ENCODE peak calls at places on chromosomes 4 and X, in eight cellular contexts. C is foreskin fibroblast; Z is adrenal gland; N is CD4-positive, alpha-beta T cell; Q is CD8-positive, alpha-beta T cell; L is endothelial cell; V is natural killer cell; E is AG09319. B is an unnamed sample.

GRCh38 chr4:153973942-153974341 is 185.1 kb upstream of the SFRP2 start:
- DNase-seq in C (no peak), Z (no peak), N (no peak), Q (no peak), L (no peak), V (no peak), E (no peak), B (no peak)

GRCh38 chr4:7781361-7781760 is 158.3 kb downstream of the AFAP1 start:
- DNase-seq in C (peak), Z (no peak), N (no peak), Q (no peak), L (peak), V (no peak), E (no peak), B (peak)

GRCh38 chrX:103212749-103213457 is 2.0 kb upstream of the BEX4 start:
- DNase-seq in C (no peak), Z (no peak), N (no peak), Q (no peak), L (no peak), V (no peak), E (no peak), B (no peak)

GRCh38 chr4:1550122-1551070 is 133.7 kb downstream of the FAM53A start:
- DNase-seq in C (no peak), Z (no peak), N (no peak), Q (no peak), L (no peak), V (no peak), E (no peak), B (no peak)

GRCh38 chr4:76589872-76590846 is 155.1 kb downstream of the SHROOM3 start:
- DNase-seq in C (peak), Z (no peak), N (no peak), Q (no peak), L (peak), V (no peak), E (peak), B (peak)

GRCh38 chr4:71520850-71521249 is 182.0 kb downstream of the SLC4A4 start:
- DNase-seq in C (no peak), Z (no peak), N (no peak), Q (no peak), L (no peak), V (no peak), E (no peak), B (no peak)

GRCh38 chrX:8607326-8607725 is 124.6 kb downstream of the ANOS1 start:
- DNase-seq in C (peak), Z (no peak), N (no peak), Q (no peak), L (no peak), V (no peak), E (no peak), B (no peak)

GRCh38 chrX:63930140-63930539 is 145.1 kb upstream of the ARHGEF9 start:
- DNase-seq in C (no peak), Z (no peak), N (no peak), Q (no peak), L (peak), V (no peak), E (no peak), B (peak)

GRCh38 chr4:102614801-102615200 is 113.6 kb downstream of the NFKB1 start:
- DNase-seq in C (no peak), Z (no peak), N (no peak), Q (peak), L (no peak), V (peak), E (no peak), B (no peak)

GRCh38 chr4:111399523-111400135 is 745.6 kb upstream of the FAM241A start:
- DNase-seq in C (no peak), Z (no peak), N (no peak), Q (no peak), L (no peak), V (no peak), E (no peak), B (no peak)

GRCh38 chrX:52346462-52347165 is 22.2 kb upstream of the XAGE2 start:
- DNase-seq in C (no peak), Z (no peak), N (no peak), Q (no peak), L (no peak), V (no peak), E (no peak), B (peak)

GRCh38 chrX:49876750-49877149 is 2.5 kb upstream of the USP27X start:
- DNase-seq in C (no peak), Z (no peak), N (no peak), Q (no peak), L (peak), V (no peak), E (no peak), B (no peak)

GRCh38 chr4:126271266-126271665 is 956.5 kb downstream of the FAT4 start:
- DNase-seq in C (no peak), Z (no peak), N (no peak), Q (no peak), L (no peak), V (no peak), E (no peak), B (no peak)

GRCh38 chr4:151267104-151267503 is 9.9 kb upstream of the PRSS48 start:
- DNase-seq in C (no peak), Z (peak), N (no peak), Q (no peak), L (no peak), V (no peak), E (no peak), B (no peak)

GRCh38 chr4:120071192-120071795 is 4.6 kb upstream of the MAD2L1 start:
- DNase-seq in C (peak), Z (peak), N (peak), Q (no peak), L (no peak), V (peak), E (peak), B (peak)

GRCh38 chr4:55849724-55850123 is 3.7 kb upstream of the EXOC1 start:
- DNase-seq in C (no peak), Z (no peak), N (no peak), Q (no peak), L (no peak), V (no peak), E (no peak), B (no peak)

GRCh38 chrX:1466232-1466661 is 13.5 kb upstream of the ASMTL start:
- DNase-seq in C (no peak), Z (no peak), N (no peak), Q (peak), L (no peak), V (peak), E (no peak), B (no peak)

GRCh38 chr4:169005453-169006099 is 4.5 kb downstream of the CBR4 start:
- DNase-seq in C (no peak), Z (no peak), N (no peak), Q (no peak), L (no peak), V (no peak), E (no peak), B (peak)

GRCh38 chrX:42097491-42097890 is 174.1 kb upstream of the CASK start:
- DNase-seq in C (no peak), Z (no peak), N (no peak), Q (no peak), L (no peak), V (no peak), E (no peak), B (no peak)

GRCh38 chr4:16450724-16451123 is 224.5 kb upstream of the TAPT1 start:
- DNase-seq in C (no peak), Z (no peak), N (no peak), Q (no peak), L (no peak), V (no peak), E (no peak), B (no peak)

GRCh38 chrX:30620980-30621716 is 32.1 kb upstream of the GK start:
- DNase-seq in C (peak), Z (peak), N (no peak), Q (no peak), L (no peak), V (no peak), E (peak), B (peak)

GRCh38 chrX:41273638-41274037 is 60.3 kb upstream of the DDX3X start:
- DNase-seq in C (no peak), Z (no peak), N (no peak), Q (no peak), L (no peak), V (no peak), E (no peak), B (peak)

GRCh38 chr4:176002007-176002623 is 63.5 kb upstream of the WDR17 start:
- DNase-seq in C (no peak), Z (no peak), N (no peak), Q (no peak), L (peak), V (no peak), E (no peak), B (no peak)

GRCh38 chrX:96183843-96184242 is 500.8 kb upstream of the DIAPH2 start:
- DNase-seq in C (no peak), Z (no peak), N (no peak), Q (no peak), L (no peak), V (no peak), E (no peak), B (no peak)

GRCh38 chrX:39335447-39336235 is 534.4 kb downstream of the MID1IP1 start:
- DNase-seq in C (no peak), Z (peak), N (no peak), Q (no peak), L (no peak), V (no peak), E (no peak), B (no peak)

GRCh38 chr4:19348746-19349145 is 903.0 kb upstream of the SLIT2 start:
- DNase-seq in C (no peak), Z (no peak), N (no peak), Q (no peak), L (no peak), V (no peak), E (no peak), B (no peak)

GRCh38 chrX:110241816-110242215 is 76.1 kb downstream of the AMMECR1 start:
- DNase-seq in C (no peak), Z (peak), N (no peak), Q (no peak), L (no peak), V (no peak), E (no peak), B (no peak)

GRCh38 chrX:107025538-107025937 is 25.5 kb upstream of the MORC4 start:
- DNase-seq in C (peak), Z (no peak), N (no peak), Q (no peak), L (peak), V (no peak), E (no peak), B (peak)

GRCh38 chr4:121126449-121127006 is 37.6 kb downstream of the TNIP3 start:
- DNase-seq in C (no peak), Z (no peak), N (no peak), Q (no peak), L (no peak), V (no peak), E (no peak), B (no peak)

GRCh38 chr4:22515145-22515887 is 550 bp downstream of the ADGRA3 start:
- DNase-seq in C (peak), Z (peak), N (no peak), Q (peak), L (peak), V (peak), E (no peak), B (peak)

GRCh38 chr4:154205471-154205870 is 286.1 kb downstream of the DCHS2 start:
- DNase-seq in C (no peak), Z (no peak), N (no peak), Q (no peak), L (no peak), V (no peak), E (no peak), B (no peak)

GRCh38 chr4:71296945-71297344 is 41.9 kb upstream of the SLC4A4 start:
- DNase-seq in C (no peak), Z (no peak), N (no peak), Q (no peak), L (no peak), V (no peak), E (no peak), B (no peak)

GRCh38 chrX:101682723-101683122 is 23.1 kb upstream of the ARMCX2 start:
- DNase-seq in C (no peak), Z (no peak), N (no peak), Q (no peak), L (no peak), V (no peak), E (no peak), B (no peak)

GRCh38 chr4:21827575-21827974 is 121.0 kb downstream of the KCNIP4 start:
- DNase-seq in C (no peak), Z (no peak), N (no peak), Q (no peak), L (no peak), V (no peak), E (peak), B (no peak)

GRCh38 chr4:118076958-118077766 is 42.9 kb downstream of the NDST3 start:
- DNase-seq in C (no peak), Z (no peak), N (no peak), Q (no peak), L (peak), V (no peak), E (no peak), B (peak)

GRCh38 chr4:118082182-118082581 is 47.9 kb downstream of the NDST3 start:
- DNase-seq in C (no peak), Z (no peak), N (no peak), Q (no peak), L (no peak), V (no peak), E (no peak), B (no peak)

GRCh38 chr4:118077767-118078105 is 43.5 kb downstream of the NDST3 start:
- DNase-seq in C (no peak), Z (no peak), N (no peak), Q (no peak), L (no peak), V (no peak), E (no peak), B (no peak)
- TF ChIP-seq CTCF in C (no peak), Z (no peak), N (no peak), Q (no peak), L (no peak), V (no peak), E (no peak), B (no peak)

DNA sequence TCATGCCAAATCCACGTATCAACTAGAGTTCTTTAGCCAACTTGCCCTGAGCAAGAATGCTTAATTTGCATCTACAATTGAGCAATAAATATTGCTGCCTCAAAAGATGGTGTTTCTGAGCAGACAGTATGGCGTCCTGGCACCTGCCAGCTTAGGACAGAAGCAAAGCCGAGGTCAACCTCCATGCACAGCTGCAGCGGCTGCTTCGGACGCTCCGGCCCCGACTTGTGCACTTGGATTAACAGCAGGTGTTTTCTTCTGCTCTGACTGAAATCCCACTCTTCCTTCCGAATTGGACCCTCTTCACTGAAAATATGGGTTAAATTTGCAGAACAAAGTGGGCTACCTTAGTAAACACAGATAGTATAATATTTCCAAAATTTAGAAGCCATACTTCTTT is 215.2 kb upstream of the ETNPPL start:
- DNase-seq in C (no peak), Z (no peak), N (no peak), Q (no peak), L (no peak), V (no peak), E (no peak), B (no peak)
- TF ChIP-seq CTCF in C (no peak), Z (no peak), N (no peak), Q (no peak), L (no peak), V (no peak), E (no peak), B (no peak)

DNA sequence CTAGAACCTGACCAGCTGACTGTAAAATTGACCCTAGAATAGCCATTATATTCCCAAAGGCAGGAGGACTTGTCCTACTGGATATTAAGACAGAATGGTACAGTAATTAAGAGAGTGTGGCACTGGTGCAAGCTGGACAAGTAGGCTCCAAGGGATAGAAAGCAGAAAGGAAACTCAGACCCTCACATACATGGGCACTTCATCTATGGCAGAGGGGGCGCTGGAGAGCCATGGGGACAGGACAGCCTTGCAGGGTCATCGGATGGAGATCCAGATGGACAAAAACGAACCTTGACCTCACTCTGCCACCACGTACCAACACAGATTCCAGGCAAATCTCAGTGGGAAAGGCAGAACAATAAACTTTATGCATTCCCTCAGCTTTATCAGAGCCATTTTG is 40.6 kb downstream of the GAB3 start:
- DNase-seq in C (no peak), Z (no peak), N (no peak), Q (no peak), L (no peak), V (no peak), E (no peak), B (no peak)
- TF ChIP-seq CTCF in C (no peak), Z (no peak), N (no peak), Q (no peak), L (no peak), V (no peak), E (no peak), B (no peak)

DNA sequence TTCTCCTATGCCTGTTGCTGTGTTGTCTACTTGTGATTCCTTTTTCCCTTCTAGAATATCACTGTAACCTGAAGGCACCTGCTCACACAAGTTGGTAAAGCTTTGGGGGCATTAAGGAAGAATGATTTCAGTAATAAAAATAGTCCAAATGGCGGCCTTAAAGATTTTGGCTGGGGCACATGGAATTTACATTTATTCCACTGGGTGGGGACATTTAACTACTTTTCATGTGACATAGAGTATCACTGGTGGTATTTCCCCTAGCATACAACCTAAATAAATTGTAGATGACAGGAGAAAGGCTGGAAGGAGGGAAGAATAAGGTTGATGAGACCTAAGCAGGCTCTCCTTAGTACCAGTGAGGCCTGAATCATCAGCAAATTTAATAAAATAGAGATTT is 121.8 kb upstream of the EDA2R start:
- DNase-seq in C (no peak), Z (no peak), N (no peak), Q (no peak), L (no peak), V (no peak), E (no peak), B (no peak)
- TF ChIP-seq CTCF in C (no peak), Z (peak), N (no peak), Q (no peak), L (no peak), V (no peak), E (no peak), B (peak)

GRCh38 chr4:53499791-53500190 is 91.5 kb downstream of the LNX1 start:
- DNase-seq in C (no peak), Z (no peak), N (no peak), Q (no peak), L (no peak), V (no peak), E (no peak), B (no peak)
- TF ChIP-seq CTCF in C (no peak), Z (no peak), N (no peak), Q (no peak), L (no peak), V (no peak), E (no peak), B (no peak)

DNA sequence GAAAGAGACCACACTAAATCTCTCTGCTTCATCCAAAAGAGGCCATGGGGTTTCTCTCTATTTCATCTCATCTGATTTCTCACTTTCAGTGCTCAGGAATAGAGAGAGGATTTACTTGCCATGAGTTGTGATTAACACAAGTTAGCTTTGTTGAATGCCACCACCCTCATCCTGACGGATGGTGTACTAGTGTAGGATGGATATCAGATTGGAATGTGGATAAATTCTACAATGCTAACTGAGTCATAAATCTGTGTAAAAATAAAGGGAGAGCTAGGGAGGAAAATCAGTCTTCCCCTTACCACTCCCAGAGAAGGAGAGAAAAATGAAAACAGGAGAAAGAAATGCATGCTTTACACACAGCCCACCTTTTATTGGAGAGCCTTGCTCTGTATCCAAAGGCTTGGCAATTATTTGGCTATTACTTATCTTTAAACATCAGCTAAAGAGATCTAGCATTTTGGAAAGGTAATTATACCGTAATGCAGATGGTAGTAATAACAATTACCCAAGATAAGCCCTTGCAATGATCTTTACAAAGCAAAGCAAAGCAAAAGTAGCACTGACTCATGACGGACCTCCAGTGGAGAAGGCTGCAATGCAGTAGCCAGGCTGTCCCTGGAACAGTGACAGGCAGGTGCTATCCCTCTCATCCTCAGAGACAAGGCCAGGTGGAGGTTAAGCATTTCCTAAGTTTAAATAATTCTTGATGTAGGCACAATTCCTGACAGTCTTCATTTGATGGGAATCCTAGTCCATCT is 306.3 kb upstream of the PPARGC1A start:
- DNase-seq in C (no peak), Z (no peak), N (no peak), Q (no peak), L (no peak), V (no peak), E (no peak), B (no peak)
- TF ChIP-seq CTCF in C (no peak), Z (no peak), N (no peak), Q (no peak), L (no peak), V (no peak), E (no peak), B (no peak)

GRCh38 chrX:24990585-24990984 is 25.2 kb downstream of the ARX start:
- DNase-seq in C (no peak), Z (no peak), N (no peak), Q (no peak), L (no peak), V (no peak), E (no peak), B (no peak)
- TF ChIP-seq CTCF in C (no peak), Z (no peak), N (no peak), Q (no peak), L (no peak), V (no peak), E (no peak), B (no peak)

DNA sequence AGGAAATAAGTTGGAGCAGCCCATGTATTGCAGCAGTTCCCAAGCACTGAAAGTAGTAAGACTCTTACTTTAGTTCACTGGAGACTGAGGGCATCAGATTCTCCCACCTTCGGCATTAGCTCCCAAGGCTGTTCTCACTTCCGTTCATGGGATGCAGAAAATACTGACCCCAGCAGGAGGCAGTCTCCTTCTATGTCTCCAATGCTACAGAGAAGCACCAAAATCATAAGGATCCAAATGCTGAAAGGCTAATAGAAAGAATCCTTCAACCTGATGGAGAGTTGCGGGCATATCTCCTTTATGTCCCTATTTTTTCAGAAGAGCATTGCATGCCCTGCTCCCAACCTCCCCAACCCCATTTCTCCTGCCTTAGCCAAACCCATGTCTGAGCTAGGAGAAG is 32.4 kb downstream of the ADH7 start:
- DNase-seq in C (no peak), Z (no peak), N (no peak), Q (no peak), L (no peak), V (no peak), E (no peak), B (no peak)
- TF ChIP-seq CTCF in C (no peak), Z (no peak), N (no peak), Q (no peak), L (no peak), V (no peak), E (no peak), B (peak)

GRCh38 chr4:108650212-108651067 is at the start of gene OSTC:
- DNase-seq in C (peak), Z (peak), N (peak), Q (peak), L (peak), V (peak), E (peak), B (peak)
- TF ChIP-seq CTCF in C (peak), Z (no peak), N (peak), Q (no peak), L (no peak), V (no peak), E (peak), B (peak)

GRCh38 chr4:40265910-40266274 is 69.1 kb downstream of the RHOH start:
- DNase-seq in C (no peak), Z (no peak), N (no peak), Q (no peak), L (no peak), V (no peak), E (no peak), B (no peak)
- TF ChIP-seq CTCF in C (no peak), Z (no peak), N (no peak), Q (no peak), L (no peak), V (no peak), E (no peak), B (no peak)

B was measured in HFFc6.